ENCODE peak calls at places on chromosomes 11 and 22, in four cellular contexts. One of them, this sample, is unnamed.
A peak's percentile ranks its signal among the peaks of the same experiment; 100 is the strongest.

GRCh38 chr11:27255447-27255828 is 107.6 kb downstream of the CCDC34 start:
- DNase-seq in body of pancreas: no peak
- DNase-seq in foreskin fibroblast: peak; percentile 66
- DNase-seq in Calu3: no peak
- DNase-seq in this sample: no peak

GRCh38 chr11:1763796-1764661 is at the start of gene CTSD:
- DNase-seq in body of pancreas: peak; percentile 90
- DNase-seq in foreskin fibroblast: peak; percentile 93
- DNase-seq in Calu3: peak; percentile 91
- DNase-seq in this sample: peak; percentile 84

GRCh38 chr11:17931595-17931994 is 81.3 kb downstream of the SERGEF start:
- DNase-seq in body of pancreas: no peak
- DNase-seq in foreskin fibroblast: no peak
- DNase-seq in Calu3: no peak
- DNase-seq in this sample: no peak

GRCh38 chr11:28038775-28039174 is 69.2 kb downstream of the KIF18A start:
- DNase-seq in body of pancreas: no peak
- DNase-seq in foreskin fibroblast: no peak
- DNase-seq in Calu3: no peak
- DNase-seq in this sample: no peak

GRCh38 chr11:117259417-117259816 is 26.9 kb downstream of the RNF214 start:
- DNase-seq in body of pancreas: no peak
- DNase-seq in foreskin fibroblast: peak; percentile 71
- DNase-seq in Calu3: no peak
- DNase-seq in this sample: no peak

GRCh38 chr22:45511847-45512261 is 9.2 kb downstream of the FBLN1 start:
- DNase-seq in body of pancreas: peak; percentile 23
- DNase-seq in foreskin fibroblast: peak; percentile 98
- DNase-seq in Calu3: no peak
- DNase-seq in this sample: peak; percentile 27

GRCh38 chr11:118086913-118087768 is at the start of gene SMIM35:
- DNase-seq in body of pancreas: no peak
- DNase-seq in foreskin fibroblast: no peak
- DNase-seq in Calu3: no peak
- DNase-seq in this sample: no peak

GRCh38 chr11:2771758-2772466 is 72.1 kb upstream of the KCNQ1OT1 start:
- DNase-seq in body of pancreas: no peak
- DNase-seq in foreskin fibroblast: no peak
- DNase-seq in Calu3: no peak
- DNase-seq in this sample: no peak

GRCh38 chr22:35346596-35347220 is 34.2 kb upstream of the HMOX1 start:
- DNase-seq in body of pancreas: no peak
- DNase-seq in foreskin fibroblast: no peak
- DNase-seq in Calu3: no peak
- DNase-seq in this sample: no peak

DNA sequence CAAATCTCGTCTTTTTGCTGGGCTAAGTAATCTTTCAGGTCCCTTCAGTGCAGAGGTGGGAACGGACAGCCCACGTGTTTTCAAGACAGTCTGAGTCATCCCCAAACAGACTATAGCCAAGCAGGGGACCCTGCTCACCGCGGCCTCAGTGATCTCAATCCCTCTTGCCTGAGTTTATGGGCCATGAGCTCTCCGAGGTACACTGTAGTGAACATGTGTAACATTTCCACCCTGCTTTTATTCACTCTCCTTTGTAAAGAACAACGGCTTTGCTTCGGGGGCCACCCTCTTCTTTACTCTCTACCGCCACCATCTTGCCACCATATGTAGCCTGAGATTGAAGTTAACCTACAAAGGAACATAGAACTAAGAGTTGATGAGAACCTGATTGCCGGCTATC is 11.5 kb upstream of the KCTD14 start:
- DNase-seq in body of pancreas: no peak
- DNase-seq in foreskin fibroblast: no peak
- DNase-seq in Calu3: no peak
- DNase-seq in this sample: no peak
- TF ChIP-seq CTCF in body of pancreas: no peak
- TF ChIP-seq CTCF in foreskin fibroblast: no peak
- TF ChIP-seq CTCF in Calu3: no peak
- TF ChIP-seq CTCF in this sample: no peak

GRCh38 chr22:48662476-48663150 is 1165.1 kb downstream of the BRD1 start:
- DNase-seq in body of pancreas: no peak
- DNase-seq in foreskin fibroblast: no peak
- DNase-seq in Calu3: no peak
- DNase-seq in this sample: no peak

GRCh38 chr22:48661984-48662383 is 1165.7 kb downstream of the BRD1 start:
- DNase-seq in body of pancreas: no peak
- DNase-seq in foreskin fibroblast: no peak
- DNase-seq in Calu3: no peak
- DNase-seq in this sample: no peak

GRCh38 chr22:48665286-48666010 is 1162.2 kb downstream of the BRD1 start:
- DNase-seq in body of pancreas: no peak
- DNase-seq in foreskin fibroblast: no peak
- DNase-seq in Calu3: no peak
- DNase-seq in this sample: no peak

GRCh38 chr22:48664586-48664985 is 1163.1 kb downstream of the BRD1 start:
- DNase-seq in body of pancreas: no peak
- DNase-seq in foreskin fibroblast: no peak
- DNase-seq in Calu3: no peak
- DNase-seq in this sample: no peak

DNA sequence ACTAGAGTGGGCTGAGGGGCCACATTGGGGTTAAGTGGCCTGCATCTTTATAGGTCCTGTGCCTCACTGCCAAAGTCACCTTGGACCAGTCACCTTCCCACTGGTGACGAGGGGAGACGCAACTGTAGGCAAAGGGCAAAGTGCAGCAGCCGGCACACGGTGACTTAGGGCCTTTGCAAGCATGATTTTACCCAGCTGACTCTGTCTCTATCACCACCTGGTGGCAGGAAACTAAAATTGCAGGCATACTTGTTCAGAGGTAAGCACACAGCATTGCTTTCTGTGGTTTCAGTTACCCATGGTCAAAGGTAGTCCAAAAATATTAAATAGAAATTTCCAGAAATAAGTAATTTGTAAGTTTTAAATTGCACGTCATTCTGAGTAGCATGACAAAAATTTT is 1164.4 kb downstream of the BRD1 start:
- DNase-seq in body of pancreas: no peak
- DNase-seq in foreskin fibroblast: no peak
- DNase-seq in Calu3: no peak
- DNase-seq in this sample: no peak
- TF ChIP-seq CTCF in body of pancreas: no peak
- TF ChIP-seq CTCF in foreskin fibroblast: peak; percentile 4
- TF ChIP-seq CTCF in Calu3: peak; percentile 29
- TF ChIP-seq CTCF in this sample: no peak

GRCh38 chr11:76512851-76513653 is 68.2 kb downstream of the EMSY start:
- DNase-seq in body of pancreas: no peak
- DNase-seq in foreskin fibroblast: peak; percentile 49
- DNase-seq in Calu3: no peak
- DNase-seq in this sample: no peak
- TF ChIP-seq CTCF in body of pancreas: peak; percentile 55
- TF ChIP-seq CTCF in foreskin fibroblast: peak; percentile 26
- TF ChIP-seq CTCF in Calu3: no peak
- TF ChIP-seq CTCF in this sample: peak; percentile 47

GRCh38 chr22:26892401-26893033 is 235.1 kb downstream of the MIAT start:
- DNase-seq in body of pancreas: peak; percentile 51
- DNase-seq in foreskin fibroblast: peak; percentile 11
- DNase-seq in Calu3: peak; percentile 38
- DNase-seq in this sample: no peak

GRCh38 chr22:26888887-26889286 is 231.5 kb downstream of the MIAT start:
- DNase-seq in body of pancreas: no peak
- DNase-seq in foreskin fibroblast: no peak
- DNase-seq in Calu3: no peak
- DNase-seq in this sample: no peak

GRCh38 chr22:26891431-26891830 is 234.0 kb downstream of the MIAT start:
- DNase-seq in body of pancreas: no peak
- DNase-seq in foreskin fibroblast: no peak
- DNase-seq in Calu3: no peak
- DNase-seq in this sample: no peak

GRCh38 chr22:26889794-26890193 is 232.4 kb downstream of the MIAT start:
- DNase-seq in body of pancreas: no peak
- DNase-seq in foreskin fibroblast: peak; percentile 27
- DNase-seq in Calu3: no peak
- DNase-seq in this sample: no peak

GRCh38 chr22:26890870-26891269 is 233.5 kb downstream of the MIAT start:
- DNase-seq in body of pancreas: no peak
- DNase-seq in foreskin fibroblast: no peak
- DNase-seq in Calu3: peak; percentile 42
- DNase-seq in this sample: no peak
- TF ChIP-seq CTCF in body of pancreas: no peak
- TF ChIP-seq CTCF in foreskin fibroblast: no peak
- TF ChIP-seq CTCF in Calu3: no peak
- TF ChIP-seq CTCF in this sample: no peak

DNA sequence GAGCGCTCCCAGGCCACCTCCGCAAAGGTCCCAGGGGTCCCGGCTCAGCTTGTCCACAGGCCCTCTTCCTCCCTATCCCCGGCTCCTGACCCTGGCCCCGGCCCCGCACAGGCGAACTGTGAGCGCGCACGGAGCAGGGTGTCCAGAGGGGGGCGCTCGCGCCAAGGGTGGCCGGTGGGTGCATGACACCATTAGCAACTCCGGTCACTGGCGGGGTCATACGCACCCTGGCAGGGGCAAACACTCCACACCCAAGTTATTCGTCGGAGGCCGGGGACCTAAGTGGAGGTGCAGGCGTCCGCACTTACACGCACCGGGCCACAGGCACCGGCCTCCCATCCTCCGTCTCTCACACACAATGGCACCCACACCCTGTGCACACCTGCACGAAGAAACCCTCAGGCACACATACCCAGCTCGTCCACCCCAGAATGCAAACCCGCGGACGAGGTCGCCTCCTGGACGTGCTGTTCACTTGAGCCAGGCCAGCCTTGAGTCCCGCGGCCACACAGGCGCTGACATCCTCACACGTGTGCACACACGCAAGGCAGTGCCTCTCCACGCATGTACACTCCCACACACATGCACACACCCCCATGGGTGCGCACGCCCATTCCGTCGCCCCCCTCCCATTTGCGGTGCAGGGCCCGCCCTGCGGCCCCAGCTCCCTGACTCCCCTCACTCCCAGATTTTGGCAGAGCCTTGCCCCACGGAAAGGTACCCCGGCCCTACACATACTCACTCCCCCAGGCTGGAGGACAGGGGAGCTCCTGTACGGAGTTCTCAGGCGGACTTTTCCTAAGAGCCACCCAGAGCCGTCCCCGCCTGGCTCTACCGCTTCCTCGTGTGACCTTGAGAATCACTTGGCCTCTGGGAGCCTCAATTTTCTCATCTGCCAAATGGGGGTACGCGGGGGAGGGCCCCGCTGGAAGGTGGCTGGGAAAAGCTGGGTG is at the start of gene RASGRP2:
- DNase-seq in body of pancreas: peak; percentile 65
- DNase-seq in foreskin fibroblast: peak; percentile 51
- DNase-seq in Calu3: peak; percentile 65
- DNase-seq in this sample: peak; percentile 38
- TF ChIP-seq CTCF in body of pancreas: peak; percentile 51
- TF ChIP-seq CTCF in foreskin fibroblast: peak; percentile 52
- TF ChIP-seq CTCF in Calu3: peak; percentile 44
- TF ChIP-seq CTCF in this sample: peak; percentile 25

GRCh38 chr22:40436460-40437431 is 66.4 kb downstream of the SGSM3 start:
- DNase-seq in body of pancreas: no peak
- DNase-seq in foreskin fibroblast: peak; percentile 69
- DNase-seq in Calu3: peak; percentile 9
- DNase-seq in this sample: peak; percentile 48
- TF ChIP-seq CTCF in body of pancreas: peak; percentile 72
- TF ChIP-seq CTCF in foreskin fibroblast: peak; percentile 35
- TF ChIP-seq CTCF in Calu3: peak; percentile 55
- TF ChIP-seq CTCF in this sample: peak; percentile 71

DNA sequence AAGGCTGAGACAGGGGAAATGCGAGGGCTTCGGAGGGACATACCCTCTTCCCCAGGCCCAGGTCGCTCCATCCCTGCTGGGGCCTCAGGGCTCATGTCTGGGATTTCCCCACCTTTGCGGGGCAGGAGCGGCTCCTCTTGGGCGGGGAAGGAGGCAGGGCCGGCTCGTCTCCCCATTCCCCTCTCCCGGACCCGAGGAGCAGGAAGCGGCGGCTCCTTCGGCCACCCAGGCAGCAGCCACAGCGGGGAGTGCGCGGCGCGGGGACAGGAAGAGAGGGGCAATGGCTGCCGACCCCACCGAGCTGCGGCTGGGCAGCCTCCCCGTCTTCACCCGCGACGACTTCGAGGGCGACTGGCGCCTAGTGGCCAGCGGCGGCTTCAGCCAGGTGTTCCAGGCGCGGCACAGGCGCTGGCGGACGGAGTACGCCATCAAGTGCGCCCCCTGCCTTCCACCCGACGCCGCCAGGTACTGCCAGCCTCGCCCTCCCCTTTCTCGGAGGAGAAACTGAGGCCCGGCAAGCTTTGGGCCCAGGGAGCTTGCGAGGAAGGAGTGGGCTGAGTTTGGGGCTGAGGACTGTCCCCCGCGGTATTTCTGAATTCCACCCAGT is at the start of gene ANKK1:
- DNase-seq in body of pancreas: peak; percentile 16
- DNase-seq in foreskin fibroblast: peak; percentile 21
- DNase-seq in Calu3: peak; percentile 31
- DNase-seq in this sample: peak; percentile 33
- TF ChIP-seq CTCF in body of pancreas: peak; percentile 46
- TF ChIP-seq CTCF in foreskin fibroblast: no peak
- TF ChIP-seq CTCF in Calu3: no peak
- TF ChIP-seq CTCF in this sample: peak; percentile 30

GRCh38 chr22:32204856-32205722 is at the start of gene RFPL2:
- DNase-seq in body of pancreas: no peak
- DNase-seq in foreskin fibroblast: peak; percentile 53
- DNase-seq in Calu3: peak; percentile 81
- DNase-seq in this sample: peak; percentile 34
- TF ChIP-seq CTCF in body of pancreas: no peak
- TF ChIP-seq CTCF in foreskin fibroblast: no peak
- TF ChIP-seq CTCF in Calu3: no peak
- TF ChIP-seq CTCF in this sample: no peak

DNA sequence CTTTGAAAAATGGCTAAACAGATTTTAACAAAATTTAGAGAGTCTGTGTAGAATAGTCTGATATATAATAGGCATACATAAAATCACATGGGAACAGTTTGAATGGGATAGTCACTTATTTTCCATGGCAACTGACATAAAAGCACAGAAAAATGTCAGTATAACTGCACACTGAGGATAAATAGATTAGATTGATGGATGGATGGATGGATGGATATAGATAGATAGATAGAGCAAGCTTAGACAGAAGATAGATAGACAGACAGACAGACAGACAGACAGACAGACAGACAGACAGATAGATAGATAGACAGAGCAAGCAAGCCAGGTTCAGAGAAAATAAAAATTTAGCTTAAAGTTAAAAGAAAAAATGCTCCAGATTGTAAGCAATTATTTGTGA is 660.1 kb upstream of the API5 start:
- DNase-seq in body of pancreas: no peak
- DNase-seq in foreskin fibroblast: no peak
- DNase-seq in Calu3: no peak
- DNase-seq in this sample: no peak
- TF ChIP-seq CTCF in body of pancreas: no peak
- TF ChIP-seq CTCF in foreskin fibroblast: no peak
- TF ChIP-seq CTCF in Calu3: no peak
- TF ChIP-seq CTCF in this sample: no peak